ENCODE peak calls at places on chromosomes 11 and 22, in four cellular contexts. E is astrocyte, W is mammary epithelial cell, L is K562. Z is an unnamed sample.

GRCh38 chr11:69460540-69461257 is 20.8 kb upstream of the LINC01488 start:
- DNase-seq in E (peak; percentile 95), W (peak; percentile 98), L (no peak), Z (peak; percentile 95)

GRCh38 chr11:88016392-88017020 is 158.7 kb downstream of the RAB38 start:
- DNase-seq in E (peak; percentile 63), W (peak; percentile 66), L (peak; percentile 12), Z (peak; percentile 84)

GRCh38 chr11:22387126-22387525 is 48.9 kb downstream of the SLC17A6 start:
- DNase-seq in E (no peak), W (no peak), L (no peak), Z (no peak)

GRCh38 chr22:48415535-48415934 is 1412.1 kb downstream of the BRD1 start:
- DNase-seq in E (no peak), W (no peak), L (no peak), Z (no peak)

GRCh38 chr22:29186302-29186701 is 19.4 kb upstream of the EMID1 start:
- DNase-seq in E (no peak), W (no peak), L (no peak), Z (no peak)

GRCh38 chr11:86749376-86749775 is 51.0 kb upstream of the PRSS23 start:
- DNase-seq in E (no peak), W (no peak), L (peak; percentile 26), Z (peak; percentile 27)

GRCh38 chr11:75490221-75491181 is 35.2 kb downstream of the GDPD5 start:
- DNase-seq in E (peak; percentile 38), W (peak; percentile 32), L (no peak), Z (peak; percentile 14)

GRCh38 chr11:2251138-2251537 is 19.2 kb downstream of the ASCL2 start:
- DNase-seq in E (no peak), W (no peak), L (peak; percentile 2), Z (no peak)

GRCh38 chr11:103601230-103601846 is 435.1 kb upstream of the DDI1 start:
- DNase-seq in E (peak; percentile 38), W (peak; percentile 52), L (peak; percentile 31), Z (peak; percentile 82)

GRCh38 chr22:47713880-47714452 is 951.5 kb downstream of the TBC1D22A start:
- DNase-seq in E (no peak), W (no peak), L (peak; percentile 30), Z (no peak)

GRCh38 chr11:13445588-13445987 is 17.4 kb downstream of the BTBD10 start:
- DNase-seq in E (no peak), W (no peak), L (no peak), Z (no peak)

GRCh38 chr11:10604340-10604748 is 35.9 kb upstream of the LYVE1 start:
- DNase-seq in E (no peak), W (peak; percentile 72), L (no peak), Z (peak; percentile 57)

GRCh38 chr11:11192541-11192940 is 160.5 kb downstream of the CSNK2A3 start:
- DNase-seq in E (no peak), W (no peak), L (no peak), Z (no peak)

GRCh38 chr22:27800250-27801131 is 1.1 kb downstream of the MN1 start:
- DNase-seq in E (no peak), W (peak; percentile 60), L (no peak), Z (peak; percentile 80)

GRCh38 chr11:12706531-12707499 is 32.6 kb downstream of the TEAD1 start:
- DNase-seq in E (no peak), W (no peak), L (peak; percentile 78), Z (no peak)

GRCh38 chr11:119206512-119207299 is 567 bp downstream of the CBL start:
- DNase-seq in E (no peak), W (no peak), L (peak; percentile 69), Z (peak; percentile 68)

GRCh38 chr11:105368711-105369110 is 229.1 kb upstream of the CARD18 start:
- DNase-seq in E (no peak), W (no peak), L (no peak), Z (no peak)

GRCh38 chr11:67646535-67647336 is 3.8 kb downstream of the ACY3 start:
- DNase-seq in E (no peak), W (no peak), L (no peak), Z (no peak)

GRCh38 chr11:18111005-18111404 is 5.1 kb upstream of the SAAL1 start:
- DNase-seq in E (no peak), W (no peak), L (no peak), Z (no peak)

GRCh38 chr11:18115360-18116127 is 9.7 kb upstream of the SAAL1 start:
- DNase-seq in E (peak; percentile 23), W (peak; percentile 61), L (peak; percentile 77), Z (peak; percentile 64)
- H2AFZ ChIP-seq in E (no peak overlapping the region), W (no peak overlapping the region), L (no peak overlapping the region), Z (no peak overlapping the region)

GRCh38 chr11:74370122-74370521 is 28.1 kb downstream of the PGM2L1 start:
- DNase-seq in E (no peak), W (no peak), L (no peak), Z (no peak)

GRCh38 chr11:74373382-74373781 is 24.9 kb downstream of the PGM2L1 start:
- DNase-seq in E (peak; percentile 36), W (no peak), L (no peak), Z (no peak)

GRCh38 chr11:74367881-74368280 is 30.4 kb downstream of the PGM2L1 start:
- DNase-seq in E (no peak), W (no peak), L (no peak), Z (no peak)

GRCh38 chr11:74366576-74366975 is 31.7 kb downstream of the PGM2L1 start:
- DNase-seq in E (peak; percentile 87), W (no peak), L (no peak), Z (peak; percentile 57)

GRCh38 chr11:74371269-74372039 is 26.8 kb downstream of the PGM2L1 start:
- DNase-seq in E (peak; percentile 58), W (peak; percentile 78), L (no peak), Z (peak; percentile 48)
- H3K9ac ChIP-seq in E (peak overlapping the region; percentile 4), W (no peak overlapping the region), L (no peak overlapping the region), Z (peak overlapping the region; percentile 1)

GRCh38 chr11:134069996-134070845 is 1.3 kb downstream of the JAM3 start:
- DNase-seq in E (no peak), W (no peak), L (no peak), Z (no peak)
- H2AFZ ChIP-seq in E (peak overlapping the region; percentile 74), W (peak overlapping the region; percentile 84), L (no peak overlapping the region), Z (peak overlapping the region; percentile 94)

GRCh38 chr11:78549624-78550409 is 24.8 kb downstream of the NARS2 start:
- DNase-seq in E (no peak), W (no peak), L (no peak), Z (no peak)
- H3K9ac ChIP-seq in E (no peak overlapping the region), W (no peak overlapping the region), L (no peak overlapping the region), Z (no peak overlapping the region)

DNA sequence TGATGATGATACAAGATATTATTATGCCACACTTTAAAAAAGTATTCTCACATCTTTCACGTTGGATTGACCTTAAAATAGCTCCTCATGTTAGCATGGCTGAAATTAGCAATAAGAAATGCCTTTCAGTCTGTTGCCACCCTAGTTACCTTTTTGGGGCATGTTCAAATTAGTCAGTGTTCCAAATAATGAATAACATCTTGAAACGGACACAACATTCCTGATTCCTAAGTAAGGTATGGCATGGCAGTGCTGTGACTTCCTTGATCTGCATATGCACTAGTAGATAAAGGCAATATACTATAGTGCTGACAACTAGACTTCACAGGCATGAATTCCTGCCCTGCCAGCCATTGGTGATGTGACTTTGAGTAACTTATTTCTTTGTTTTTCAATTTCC is 914.5 kb downstream of the METTL15 start:
- DNase-seq in E (peak; percentile 36), W (no peak), L (no peak), Z (peak; percentile 53)
- H2AFZ ChIP-seq in E (no peak overlapping the region), W (peak overlapping the region; percentile 68), L (no peak overlapping the region), Z (no peak overlapping the region)

GRCh38 chr11:23988381-23989006 is 508.4 kb upstream of the LUZP2 start:
- DNase-seq in E (peak; percentile 88), W (no peak), L (no peak), Z (peak; percentile 17)
- H3K9ac ChIP-seq in E (no peak overlapping the region), W (no peak overlapping the region), L (no peak overlapping the region), Z (no peak overlapping the region)

GRCh38 chr11:62755086-62755615 is 1.2 kb upstream of the ZBTB3 start:
- DNase-seq in E (no peak), W (no peak), L (no peak), Z (no peak)
- H2AFZ ChIP-seq in E (no peak overlapping the region), W (no peak overlapping the region), L (peak overlapping the region; percentile 71), Z (peak overlapping the region; percentile 95)